ENCODE peak calls at places on chromosomes 1 and 21, in five cellular contexts. K, W, L, R and E are unnamed samples.

GRCh38 chr1:209655412-209655811 is 3.2 kb upstream of the LAMB3 start:
- DNase-seq in K (no peak), R (no peak), L (no peak), W (no peak), E (no peak)

GRCh38 chr1:223228201-223228600 is 85.2 kb upstream of the TLR5 start:
- DNase-seq in R (no peak), W (no peak), L (no peak), K (no peak), E (no peak)

GRCh38 chr1:206784471-206784903 is 12.2 kb upstream of the IL10 start:
- DNase-seq in L (peak), R (no peak), K (no peak), W (no peak), E (no peak)

GRCh38 chr1:40232444-40232843 is 15.3 kb upstream of the TMCO2 start:
- DNase-seq in W (no peak), R (no peak), L (no peak), K (peak), E (no peak)

GRCh38 chr1:4587721-4588120 is 66.7 kb upstream of the AJAP1 start:
- DNase-seq in L (no peak), W (no peak), R (no peak), K (no peak), E (no peak)

GRCh38 chr1:74468982-74469603 is 43.3 kb downstream of the LRRC53 start:
- DNase-seq in L (no peak), W (peak), K (peak), R (no peak), E (no peak)

GRCh38 chr1:39130297-39130696 is 74.2 kb upstream of the MACF1 start:
- DNase-seq in L (no peak), R (no peak), K (no peak), W (peak), E (no peak)

GRCh38 chr1:209411491-209411929 is 172.0 kb upstream of the CAMK1G start:
- DNase-seq in L (no peak), K (no peak), R (no peak), W (no peak), E (no peak)

GRCh38 chr1:18731591-18732235 is 101.1 kb downstream of the PAX7 start:
- DNase-seq in K (no peak), R (no peak), W (no peak), L (no peak), E (no peak)

GRCh38 chr21:16794944-16795343 is 717.9 kb upstream of the CXADR start:
- DNase-seq in R (no peak), K (no peak), W (peak), L (no peak), E (no peak)

GRCh38 chr1:29804181-29804899 is 568.0 kb downstream of the PTPRU start:
- DNase-seq in L (peak), R (no peak), W (no peak), K (no peak), E (no peak)

GRCh38 chr1:48123647-48124046 is 98.9 kb upstream of the SLC5A9 start:
- DNase-seq in R (no peak), K (no peak), L (no peak), W (no peak), E (no peak)

GRCh38 chr1:17866451-17867029 is 111.4 kb downstream of the ACTL8 start:
- DNase-seq in K (no peak), R (no peak), W (peak), L (no peak), E (no peak)

GRCh38 chr1:205335692-205336091 is 14.1 kb upstream of the NUAK2 start:
- DNase-seq in L (peak), K (peak), R (peak), W (peak), E (peak)

GRCh38 chr1:154405762-154406571 is 824 bp downstream of the IL6R start:
- DNase-seq in K (peak), R (peak), W (peak), L (peak), E (peak)

GRCh38 chr1:54081306-54082270 is 28.2 kb downstream of the TCEANC2 start:
- DNase-seq in L (peak), R (peak), W (peak), K (peak), E (peak)

GRCh38 chr1:63790989-63791388 is 17.2 kb downstream of the ROR1 start:
- DNase-seq in K (no peak), W (no peak), L (no peak), R (no peak), E (no peak)

GRCh38 chr1:185267278-185267677 is 49.8 kb downstream of the IVNS1ABP start:
- DNase-seq in W (no peak), K (no peak), R (no peak), L (no peak), E (no peak)

GRCh38 chr1:187032982-187033705 is 204.4 kb downstream of the PLA2G4A start:
- DNase-seq in W (no peak), K (no peak), R (no peak), L (no peak), E (no peak)

GRCh38 chr1:5751833-5752714 is 240.2 kb downstream of the NPHP4 start:
- DNase-seq in L (no peak), W (no peak), R (peak), K (peak), E (no peak)

GRCh38 chr1:156813750-156814570 is 2.7 kb downstream of the SH2D2A start:
- DNase-seq in K (peak), R (peak), L (peak), W (peak), E (peak)

GRCh38 chr1:226827458-226827857 is 43.0 kb upstream of the PSEN2 start:
- DNase-seq in K (peak), R (peak), W (no peak), L (peak), E (peak)

GRCh38 chr1:111422546-111423391 is 4.8 kb downstream of the OVGP1 start:
- DNase-seq in W (peak), R (no peak), K (no peak), L (peak), E (no peak)

GRCh38 chr1:112708002-112708448 is 1.1 kb upstream of the RHOC start:
- DNase-seq in K (no peak), L (no peak), W (no peak), R (peak), E (no peak)

GRCh38 chr1:244964112-244964971 is 100.0 kb upstream of the HNRNPU start:
- DNase-seq in R (no peak), K (peak), L (peak), W (peak), E (no peak)

GRCh38 chr1:90201467-90202358 is 206.8 kb downstream of the ZNF326 start:
- DNase-seq in W (peak), R (no peak), L (peak), K (no peak), E (no peak)

GRCh38 chr1:233704125-233704881 is 90.4 kb downstream of the KCNK1 start:
- DNase-seq in W (peak), L (no peak), K (peak), R (no peak), E (no peak)

GRCh38 chr1:214317300-214317699 is 36.3 kb downstream of the SMYD2 start:
- DNase-seq in L (no peak), W (no peak), K (no peak), R (no peak), E (no peak)

GRCh38 chr1:118185083-118185899 is at the start of gene SPAG17:
- DNase-seq in W (peak), K (peak), L (peak), R (no peak), E (peak)

GRCh38 chr1:102875756-102876155 is 232.6 kb downstream of the COL11A1 start:
- DNase-seq in L (no peak), K (no peak), W (no peak), R (no peak), E (no peak)

GRCh38 chr1:102872526-102872925 is 235.8 kb downstream of the COL11A1 start:
- DNase-seq in L (no peak), R (no peak), K (no peak), W (no peak), E (no peak)

GRCh38 chr1:102872097-102872496 is 236.2 kb downstream of the COL11A1 start:
- DNase-seq in R (no peak), K (no peak), W (no peak), L (no peak), E (no peak)
- TF ChIP-seq CTCF in R (no peak), K (no peak), W (no peak), L (no peak), E (no peak)

GRCh38 chr1:113836534-113836933 is 24.3 kb upstream of the RSBN1 start:
- DNase-seq in W (no peak), K (no peak), L (no peak), R (no peak), E (no peak)

GRCh38 chr1:113830039-113830438 is 17.8 kb upstream of the RSBN1 start:
- DNase-seq in L (no peak), W (no peak), R (no peak), K (no peak), E (no peak)

GRCh38 chr1:113835686-113836290 is 23.5 kb upstream of the RSBN1 start:
- DNase-seq in K (peak), L (no peak), R (no peak), W (peak), E (no peak)

GRCh38 chr1:113834716-113835115 is 22.4 kb upstream of the RSBN1 start:
- DNase-seq in R (no peak), K (no peak), W (no peak), L (no peak), E (no peak)
- TF ChIP-seq EP300 in R (no peak), K (no peak), W (no peak), L (no peak), E (no peak)

GRCh38 chr1:160454371-160455152 is 54.2 kb downstream of the VANGL2 start:
- DNase-seq in K (no peak), L (no peak), R (no peak), W (no peak), E (no peak)
- TF ChIP-seq POLR2A in K (no peak), L (no peak), R (no peak), W (no peak), E (no peak)

DNA sequence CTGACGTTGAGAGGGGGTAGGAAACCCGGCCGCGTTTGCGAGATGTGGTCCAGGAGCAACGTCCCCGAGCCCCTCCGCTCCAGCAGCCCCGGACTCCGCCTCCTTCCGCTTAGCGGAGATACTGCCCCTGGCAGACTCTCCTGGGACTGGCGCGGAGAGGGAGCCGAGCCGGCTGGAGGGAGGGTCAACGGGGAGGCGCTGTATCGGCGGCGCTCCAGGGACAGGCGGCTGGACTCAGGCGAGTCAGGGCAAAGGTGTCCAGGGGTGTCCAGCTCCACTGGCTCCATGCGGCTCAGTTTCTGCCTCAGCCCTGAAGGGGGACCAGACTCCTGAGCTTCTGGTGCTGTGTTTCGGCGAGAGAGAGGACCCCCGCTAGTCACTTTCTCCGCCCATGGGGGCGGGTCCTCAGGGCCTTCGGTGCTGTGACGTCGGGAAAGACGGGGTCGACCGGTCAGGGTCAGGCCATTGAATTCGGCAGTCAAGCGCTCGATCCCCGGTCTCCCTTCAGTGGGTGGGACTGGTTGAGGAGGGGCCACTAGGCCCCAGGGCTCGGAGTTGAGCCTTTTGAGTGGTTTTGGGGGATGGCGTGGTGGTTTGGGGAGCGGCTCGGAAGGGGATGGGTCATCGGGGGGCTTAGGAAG is 2.8 kb upstream of the LIX1L start:
- DNase-seq in K (no peak), L (peak), R (peak), W (peak), E (peak)
- TF ChIP-seq CTCF in K (no peak), L (no peak), R (no peak), W (no peak), E (peak)

GRCh38 chr1:228837817-228838716 is 102.8 kb downstream of the RHOU start:
- DNase-seq in L (peak), K (peak), W (peak), R (peak), E (peak)
- TF ChIP-seq EP300 in L (no peak), K (peak), W (peak), R (no peak), E (peak)

DNA sequence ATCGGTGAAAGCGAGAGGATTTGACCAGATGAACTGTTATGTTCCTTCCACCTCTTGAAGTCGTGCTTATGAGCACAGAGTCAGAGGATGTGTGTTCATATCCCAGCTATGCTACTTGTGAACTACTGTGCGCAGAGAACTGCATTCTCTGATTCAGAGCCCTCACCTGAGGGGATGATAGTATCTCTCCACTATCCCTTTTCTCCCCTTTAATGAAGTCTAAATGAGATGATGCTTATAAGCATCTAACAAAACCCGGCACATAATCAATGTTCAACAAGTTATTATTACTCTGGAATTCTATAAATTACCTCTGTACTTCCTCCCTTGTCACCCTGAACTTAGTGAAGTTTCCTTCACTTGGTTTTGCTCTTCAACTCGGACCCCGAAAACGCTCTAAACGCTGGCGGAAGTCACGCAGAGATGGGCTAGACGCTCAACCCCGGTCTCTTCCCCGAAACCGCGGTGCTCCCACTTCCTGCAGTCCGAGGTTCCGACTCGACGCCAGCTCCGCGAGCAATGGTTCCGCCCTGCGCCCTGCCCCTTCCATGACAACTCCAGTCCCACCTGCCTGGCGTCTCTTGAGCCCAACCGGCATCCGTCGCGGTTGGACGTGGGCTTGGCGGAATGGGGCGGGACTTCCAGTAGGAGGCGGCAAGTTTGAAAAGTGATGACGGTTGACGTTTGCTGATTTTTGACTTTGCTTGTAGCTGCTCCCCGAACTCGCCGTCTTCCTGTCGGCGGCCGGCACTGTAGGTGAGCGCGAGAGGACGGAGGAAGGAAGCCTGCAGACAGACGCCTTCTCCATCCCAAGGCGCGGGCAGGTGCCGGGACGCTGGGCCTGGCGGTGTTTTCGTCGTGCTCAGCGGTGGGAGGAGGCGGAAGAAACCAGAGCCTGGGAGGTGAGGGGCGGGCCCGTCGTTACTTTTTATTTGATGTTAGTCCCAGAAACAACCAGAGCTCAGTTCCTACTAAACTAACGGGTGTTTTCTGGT is at the start of gene NUF2:
- DNase-seq in L (peak), R (peak), K (peak), W (peak), E (peak)
- TF ChIP-seq POLR2A in L (no peak), R (no peak), K (peak), W (peak), E (peak)

GRCh38 chr1:172980971-172981370 is 69.8 kb downstream of the TNFSF18 start:
- DNase-seq in K (no peak), L (no peak), W (no peak), R (no peak), E (no peak)

GRCh38 chr1:172978595-172978994 is 72.1 kb downstream of the TNFSF18 start:
- DNase-seq in R (no peak), L (no peak), W (no peak), K (no peak), E (no peak)

GRCh38 chr1:172977296-172978027 is 73.3 kb downstream of the TNFSF18 start:
- DNase-seq in L (no peak), R (no peak), W (no peak), K (no peak), E (no peak)

GRCh38 chr1:172980456-172980855 is 70.3 kb downstream of the TNFSF18 start:
- DNase-seq in K (no peak), L (no peak), W (peak), R (no peak), E (no peak)

GRCh38 chr1:172979828-172980227 is 70.9 kb downstream of the TNFSF18 start:
- DNase-seq in W (no peak), R (no peak), K (no peak), L (no peak), E (no peak)
- TF ChIP-seq CTCF in W (no peak), R (no peak), K (no peak), L (no peak), E (no peak)

GRCh38 chr1:15965228-15965767 is 10.6 kb downstream of the ZBTB17 start:
- DNase-seq in K (no peak), R (no peak), W (no peak), L (no peak), E (no peak)
- TF ChIP-seq EP300 in K (no peak), R (no peak), W (no peak), L (no peak), E (no peak)

DNA sequence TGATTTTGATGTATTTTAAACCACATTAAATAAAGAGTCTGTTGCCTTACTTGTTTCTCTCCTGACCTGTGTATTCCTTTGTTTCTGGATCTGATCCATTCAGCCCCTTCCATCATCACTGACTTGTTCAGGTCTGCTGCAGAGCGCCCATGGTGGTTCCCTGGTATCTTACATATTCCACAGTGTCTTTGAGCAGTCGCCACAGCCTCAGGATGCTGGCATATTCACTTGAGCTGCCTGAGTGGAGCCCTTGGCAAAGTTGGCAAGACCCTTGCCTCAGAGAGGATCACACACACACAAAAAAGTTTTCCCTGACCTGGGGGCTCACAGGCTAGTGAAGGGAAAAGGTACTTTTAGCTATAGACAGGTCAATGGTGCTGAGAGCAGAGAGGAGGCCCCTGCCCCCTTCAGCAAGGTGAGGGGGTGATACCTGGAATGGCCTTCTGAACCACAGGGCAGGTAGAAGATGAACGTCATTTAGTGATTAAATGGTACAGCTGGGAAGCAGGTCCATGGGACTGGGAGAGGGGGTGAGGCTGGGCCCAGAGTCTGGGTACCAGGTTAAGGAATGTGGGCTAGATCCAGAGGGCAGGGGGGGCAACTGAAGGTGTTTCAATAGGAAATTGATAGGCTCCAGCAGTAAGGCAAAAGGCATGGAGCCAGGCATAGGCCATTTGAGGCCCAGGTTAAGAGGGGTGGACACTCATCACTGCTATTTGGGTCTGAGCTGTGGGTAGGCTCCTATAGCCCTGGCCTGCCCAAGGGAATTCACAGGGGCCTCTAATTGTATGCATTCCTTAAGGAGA is 2.0 kb upstream of the CCDC28B start:
- DNase-seq in R (no peak), K (no peak), L (no peak), W (no peak), E (no peak)
- TF ChIP-seq POLR2A in R (no peak), K (peak), L (no peak), W (no peak), E (no peak)

DNA sequence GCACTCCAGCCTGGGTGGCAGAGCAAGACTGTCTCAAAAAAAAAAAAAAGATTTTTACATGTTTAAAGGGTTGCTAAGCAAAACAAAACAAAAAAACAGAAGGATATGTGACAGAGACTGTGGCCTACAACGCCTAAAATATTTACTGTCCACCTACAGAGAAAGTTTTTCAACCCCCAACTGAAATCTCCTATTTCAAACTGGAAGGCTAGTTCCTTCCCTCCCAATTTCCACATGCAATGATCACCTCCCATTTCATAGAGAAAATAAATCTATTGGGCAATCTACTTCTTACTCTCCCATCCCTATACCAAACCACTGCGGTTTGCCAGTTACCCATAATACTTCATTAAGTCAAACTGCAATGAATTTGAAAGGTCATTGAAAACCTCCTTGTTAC is 74.2 kb downstream of the ST3GAL3 start:
- DNase-seq in W (no peak), K (no peak), L (no peak), R (no peak), E (no peak)
- TF ChIP-seq CTCF in W (no peak), K (no peak), L (no peak), R (no peak), E (no peak)